ENCODE peak calls at places on chromosomes 12 and 14, in eight cellular contexts. G is adrenal gland, K is heart right ventricle, Z is WERI-Rb-1, Q is upper lobe of right lung, J is H9, Y is mammary epithelial cell, C is right lobe of liver. X is an unnamed sample.
A peak's percentile ranks its signal among the peaks of the same experiment; 100 is the strongest.

GRCh38 chr12:27333311-27334009 is 824 bp downstream of the BMAL2 start:
- DNase-seq in Z (peak; percentile 34), J (peak; percentile 56), C (peak; percentile 71), K (peak; percentile 31), Q (peak; percentile 77), Y (peak; percentile 68), G (peak; percentile 26), X (peak; percentile 43)

GRCh38 chr14:96037891-96038557 is 1.1 kb upstream of the C14orf132 start:
- DNase-seq in Y (peak; percentile 60), G (no peak), K (peak; percentile 27), C (peak; percentile 64), J (peak; percentile 58), Z (no peak), Q (peak; percentile 88), X (no peak)

GRCh38 chr12:128803788-128804187 is 20.0 kb downstream of the SLC15A4 start:
- DNase-seq in Z (no peak), Y (no peak), G (no peak), K (no peak), J (no peak), C (no peak), Q (no peak), X (no peak)

GRCh38 chr12:67766370-67766769 is 117.8 kb downstream of the DYRK2 start:
- DNase-seq in C (no peak), Z (no peak), G (no peak), Q (no peak), K (no peak), J (no peak), Y (peak; percentile 71), X (no peak)

GRCh38 chr12:8784464-8784863 is 38.0 kb upstream of the A2ML1 start:
- DNase-seq in J (peak; percentile 27), Y (no peak), Q (no peak), Z (no peak), C (no peak), K (no peak), G (no peak), X (no peak)

GRCh38 chr12:54407183-54407905 is 11.7 kb downstream of the ITGA5 start:
- DNase-seq in C (no peak), G (no peak), J (no peak), K (no peak), Z (no peak), Q (no peak), Y (no peak), X (no peak)

GRCh38 chr14:20460458-20461229 is 590 bp downstream of the PIP4P1 start:
- DNase-seq in Z (peak; percentile 49), C (no peak), G (peak; percentile 58), Y (peak; percentile 24), K (no peak), Q (peak; percentile 87), J (peak; percentile 63), X (no peak)

GRCh38 chr12:96397756-96398421 is 2.4 kb downstream of the CDK17 start:
- DNase-seq in J (no peak), Z (no peak), Q (no peak), G (no peak), C (no peak), K (no peak), Y (no peak), X (no peak)

GRCh38 chr14:100526057-100526456 is 61.2 kb downstream of the BEGAIN start:
- DNase-seq in J (no peak), Y (no peak), G (no peak), Z (no peak), C (no peak), Q (peak; percentile 33), K (no peak), X (no peak)

GRCh38 chr12:113065126-113066007 is 8.8 kb downstream of the DTX1 start:
- DNase-seq in Y (no peak), C (no peak), K (no peak), J (peak; percentile 85), Z (no peak), Q (peak; percentile 57), G (no peak), X (peak; percentile 83)

GRCh38 chr12:12398026-12398859 is 41.4 kb downstream of the BORCS5 start:
- DNase-seq in Z (no peak), G (no peak), C (peak; percentile 68), Q (peak; percentile 67), Y (peak; percentile 90), K (peak; percentile 29), J (no peak), X (no peak)

GRCh38 chr12:54191550-54192022 is 2.8 kb upstream of the SMUG1 start:
- DNase-seq in K (peak; percentile 72), G (peak; percentile 81), C (peak; percentile 75), Z (peak; percentile 86), Y (peak; percentile 61), Q (peak; percentile 85), J (peak; percentile 89), X (peak; percentile 90)

GRCh38 chr12:101204598-101205304 is 5.3 kb downstream of the SLC5A8 start:
- DNase-seq in Y (no peak), Q (no peak), G (no peak), K (no peak), J (peak; percentile 64), Z (no peak), C (no peak), X (peak; percentile 5)

GRCh38 chr14:54570651-54571415 is 3.9 kb downstream of the SAMD4A start:
- DNase-seq in J (no peak), Q (no peak), Y (peak; percentile 75), K (no peak), G (no peak), Z (no peak), C (no peak), X (no peak)

GRCh38 chr12:103495158-103495782 is 498 bp downstream of the C12orf42 start:
- DNase-seq in K (no peak), Z (peak; percentile 85), Y (peak; percentile 45), Q (peak; percentile 69), G (peak; percentile 33), J (peak; percentile 89), C (peak; percentile 39), X (peak; percentile 89)

GRCh38 chr14:55356913-55357312 is 54.7 kb downstream of the ATG14 start:
- DNase-seq in Q (no peak), Y (no peak), K (no peak), G (no peak), Z (no peak), J (no peak), C (no peak), X (no peak)

GRCh38 chr14:55802986-55803431 is 223.0 kb downstream of the KTN1 start:
- DNase-seq in J (no peak), C (no peak), Y (peak; percentile 83), G (no peak), Q (no peak), K (no peak), Z (no peak), X (no peak)

GRCh38 chr12:13976880-13977279 is 4.5 kb downstream of the GRIN2B start:
- DNase-seq in Z (no peak), C (no peak), Q (no peak), J (no peak), K (no peak), Y (no peak), G (no peak), X (no peak)

GRCh38 chr12:113002676-113003075 is 24.4 kb downstream of the OAS2 start:
- DNase-seq in C (no peak), Q (no peak), Y (no peak), J (peak; percentile 5), G (no peak), K (no peak), Z (no peak), X (no peak)

GRCh38 chr14:59844414-59844813 is 26.2 kb downstream of the RTN1 start:
- DNase-seq in Y (no peak), G (no peak), Z (no peak), K (no peak), J (no peak), Q (no peak), C (no peak), X (no peak)

GRCh38 chr14:106378191-106378590 is 851.8 kb downstream of the TMEM121 start:
- DNase-seq in J (no peak), C (no peak), G (no peak), Y (no peak), Q (no peak), Z (no peak), K (no peak), X (no peak)
- TF ChIP-seq CTCF in J (no peak), C (no peak), G (no peak), Y (no peak), Q (peak; percentile 27), Z (peak; percentile 44), K (no peak), X (no peak)

GRCh38 chr12:1590083-1590979 is 4.0 kb downstream of the FBXL14 start:
- DNase-seq in Z (no peak), G (no peak), Q (no peak), K (no peak), J (peak; percentile 85), Y (peak; percentile 19), C (no peak), X (peak; percentile 94)

GRCh38 chr12:1591029-1591428 is 3.4 kb downstream of the FBXL14 start:
- DNase-seq in K (no peak), Y (peak; percentile 52), Q (no peak), J (no peak), C (no peak), G (no peak), Z (no peak), X (peak; percentile 55)

GRCh38 chr12:1591543-1591942 is 2.8 kb downstream of the FBXL14 start:
- DNase-seq in J (no peak), Z (no peak), Y (no peak), K (no peak), C (no peak), Q (no peak), G (no peak), X (no peak)

GRCh38 chr12:1588574-1588944 is 5.8 kb downstream of the FBXL14 start:
- DNase-seq in Q (no peak), G (no peak), Y (no peak), K (no peak), C (no peak), Z (no peak), J (no peak), X (no peak)

DNA sequence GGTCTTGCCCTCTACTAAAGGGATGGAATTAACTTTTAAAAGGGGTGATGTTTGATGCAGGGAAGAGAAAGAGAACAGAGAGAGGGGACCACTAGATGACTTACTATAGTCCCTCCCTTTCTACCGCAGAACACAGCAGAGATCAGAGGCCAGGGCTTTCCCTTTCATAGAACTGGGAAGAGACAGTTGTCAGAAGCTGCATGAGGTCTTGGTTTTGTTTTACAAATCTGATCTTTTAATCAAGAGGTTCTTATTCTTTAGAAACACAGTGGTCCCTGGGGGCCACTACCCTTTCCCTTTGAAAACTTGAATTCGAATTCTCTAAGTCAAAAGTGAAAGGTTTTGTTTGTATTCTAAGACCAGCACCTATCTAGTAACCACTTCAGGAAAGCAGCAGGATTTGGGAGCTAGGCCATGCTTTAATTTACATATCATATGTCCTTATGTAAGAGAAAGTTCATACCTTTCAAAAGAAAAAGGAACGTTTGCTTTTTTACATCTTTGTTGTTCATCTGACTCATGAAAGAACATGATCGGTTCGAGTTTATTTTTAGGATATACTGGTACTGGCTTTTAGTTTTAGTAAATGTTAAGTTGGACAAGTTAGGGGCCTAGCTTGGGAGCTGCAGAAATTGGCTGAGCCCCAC is 6.3 kb downstream of the FBXL14 start:
- DNase-seq in Y (no peak), C (no peak), J (no peak), Q (no peak), G (no peak), Z (no peak), K (no peak), X (peak; percentile 84)
- H3K27ac ChIP-seq in Y (no peak overlapping the region), C (no peak overlapping the region), J (no peak overlapping the region), Q (no peak overlapping the region), G (no peak overlapping the region), Z (no peak overlapping the region), K (peak overlapping the region; percentile 81), X (peak overlapping the region; percentile 40)

GRCh38 chr12:124453419-124454351 is 113.7 kb downstream of the NCOR2 start:
- DNase-seq in K (peak; percentile 90), Z (no peak), J (no peak), G (peak; percentile 90), Y (no peak), C (peak; percentile 75), Q (peak; percentile 88), X (no peak)
- H3K27me3 ChIP-seq in K (no peaks in the 10 kb centered on the region), Z (no peaks in the 10 kb centered on the region), J (no peaks in the 10 kb centered on the region), G (no peaks in the 10 kb centered on the region), Y (no peaks in the 10 kb centered on the region), C (no peaks in the 10 kb centered on the region), Q (no peaks in the 10 kb centered on the region), X (no peaks in the 10 kb centered on the region)

GRCh38 chr12:45215419-45216296 is at the start of gene ANO6:
- DNase-seq in G (peak; percentile 86), Q (peak; percentile 93), Y (peak; percentile 88), K (peak; percentile 89), J (peak; percentile 88), C (peak; percentile 91), Z (peak; percentile 92), X (peak; percentile 92)
- TF ChIP-seq CTCF in G (no peak), Q (no peak), Y (no peak), K (no peak), J (no peak), C (no peak), Z (peak; percentile 52), X (peak; percentile 28)

X was measured in neural progenitor cell.